ENCODE peak calls at places on chromosomes 7 and 10, in four cellular contexts. H is heart right ventricle, V is tibial nerve, Y is Peyer's patch. S is an unnamed sample. For H3K4me1, the result is how much of the 10 kb centered on the place peaks cover.

GRCh38 chr7:28103984-28104628 is 76.5 kb downstream of the JAZF1 start:
- DNase-seq in H (no peak), V (no peak), Y (no peak), S (peak)

GRCh38 chr10:27611209-27611608 is 107.1 kb downstream of the RAB18 start:
- DNase-seq in H (no peak), V (no peak), Y (no peak), S (no peak)

GRCh38 chr10:3467052-3467906 is 294.7 kb upstream of the PITRM1 start:
- DNase-seq in H (peak), V (peak), Y (peak), S (peak)

GRCh38 chr7:130708001-130708400 is 21.7 kb upstream of the TSGA13 start:
- DNase-seq in H (no peak), V (no peak), Y (no peak), S (no peak)

GRCh38 chr10:25695586-25695985 is 238.4 kb upstream of the MYO3A start:
- DNase-seq in H (no peak), V (no peak), Y (no peak), S (no peak)

GRCh38 chr7:8564296-8564695 is 130.9 kb downstream of the NXPH1 start:
- DNase-seq in H (no peak), V (no peak), Y (no peak), S (no peak)

GRCh38 chr10:52644678-52645434 is 127.7 kb downstream of the MBL2 start:
- DNase-seq in H (peak), V (no peak), Y (peak), S (no peak)

GRCh38 chr10:70458329-70459060 is 17.0 kb upstream of the NODAL start:
- DNase-seq in H (peak), V (peak), Y (peak), S (no peak)

GRCh38 chr7:70419816-70420215 is 712.1 kb upstream of the GALNT17 start:
- DNase-seq in H (no peak), V (no peak), Y (no peak), S (no peak)

GRCh38 chr10:49139000-49139865 is 5.4 kb upstream of the FAM170B start:
- DNase-seq in H (peak), V (no peak), Y (no peak), S (no peak)

GRCh38 chr10:19651549-19651948 is 164.7 kb upstream of the PLXDC2 start:
- DNase-seq in H (no peak), V (no peak), Y (no peak), S (no peak)

GRCh38 chr10:89425000-89425399 is 10.6 kb downstream of the IFIT5 start:
- DNase-seq in H (no peak), V (no peak), Y (no peak), S (no peak)

GRCh38 chr10:49791100-49791499 is 29.0 kb upstream of the OGDHL start:
- DNase-seq in H (no peak), V (no peak), Y (no peak), S (no peak)

GRCh38 chr10:90917968-90918318 is 2.9 kb downstream of the ANKRD1 start:
- DNase-seq in H (no peak), V (no peak), Y (no peak), S (no peak)

GRCh38 chr7:128961030-128961659 is 23.4 kb downstream of the IRF5 start:
- DNase-seq in H (no peak), V (no peak), Y (no peak), S (no peak)

GRCh38 chr10:121373411-121373810 is 224.8 kb downstream of the FGFR2 start:
- DNase-seq in H (no peak), V (no peak), Y (no peak), S (no peak)

GRCh38 chr10:98879486-98879885 is 356.2 kb downstream of the HPSE2 start:
- DNase-seq in H (no peak), V (no peak), Y (no peak), S (no peak)

GRCh38 chr7:75739796-75740672 is 1.3 kb upstream of the HIP1 start:
- DNase-seq in H (no peak), V (no peak), Y (no peak), S (no peak)

GRCh38 chr7:122487131-122487530 is 182.6 kb upstream of the FEZF1 start:
- DNase-seq in H (no peak), V (no peak), Y (no peak), S (no peak)

GRCh38 chr7:13560441-13560840 is 429.0 kb downstream of the ETV1 start:
- DNase-seq in H (no peak), V (no peak), Y (no peak), S (no peak)

GRCh38 chr7:51295435-51296269 is 21.0 kb downstream of the COBL start:
- DNase-seq in H (no peak), V (no peak), Y (peak), S (peak)

GRCh38 chr7:50404392-50404791 is 45.8 kb downstream of the FIGNL1 start:
- DNase-seq in H (no peak), V (no peak), Y (no peak), S (no peak)

GRCh38 chr10:69217119-69217754 is 2.9 kb upstream of the HKDC1 start:
- DNase-seq in H (no peak), V (no peak), Y (no peak), S (no peak)

GRCh38 chr10:51651063-51651462 is 48.3 kb downstream of the CSTF2T start:
- DNase-seq in H (no peak), V (no peak), Y (no peak), S (no peak)

GRCh38 chr7:90816511-90817142 is 220.5 kb downstream of the CDK14 start:
- DNase-seq in H (no peak), V (no peak), Y (no peak), S (no peak)

GRCh38 chr7:104926189-104926904 is 87.7 kb upstream of the KMT2E start:
- DNase-seq in H (no peak), V (no peak), Y (no peak), S (no peak)

GRCh38 chr10:115801987-115802386 is 471.0 kb downstream of the GFRA1 start:
- DNase-seq in H (no peak), V (no peak), Y (no peak), S (no peak)

GRCh38 chr7:134547738-134548054 is 1.2 kb upstream of the AKR1B15 start:
- DNase-seq in H (peak), V (peak), Y (peak), S (no peak)
- H3K27ac ChIP-seq in H (no peak), V (peak), Y (peak), S (peak)

GRCh38 chr10:43773736-43774135 is 125.1 kb upstream of the ZNF32 start:
- DNase-seq in H (no peak), V (no peak), Y (no peak), S (no peak)

GRCh38 chr10:43771675-43772074 is 123.0 kb upstream of the ZNF32 start:
- DNase-seq in H (no peak), V (no peak), Y (no peak), S (no peak)

GRCh38 chr10:43775379-43775778 is 126.7 kb upstream of the ZNF32 start:
- DNase-seq in H (no peak), V (no peak), Y (no peak), S (no peak)

GRCh38 chr10:43774234-43774769 is 125.6 kb upstream of the ZNF32 start:
- DNase-seq in H (no peak), V (no peak), Y (no peak), S (no peak)

GRCh38 chr10:43772191-43772590 is 123.5 kb upstream of the ZNF32 start:
- DNase-seq in H (no peak), V (no peak), Y (no peak), S (no peak)
- H3K4me1 ChIP-seq in H (under half), V (under half), Y (under half), S (under half)

GRCh38 chr7:138000081-138000701 is 1.7 kb downstream of the CREB3L2 start:
- DNase-seq in H (peak), V (peak), Y (peak), S (no peak)
- TF ChIP-seq CTCF in H (no peak), V (no peak), Y (no peak), S (no peak)

GRCh38 chr10:4646546-4646945 is 179.5 kb upstream of the AKR1E2 start:
- DNase-seq in H (no peak), V (no peak), Y (no peak), S (no peak)
- H3K27ac ChIP-seq in H (no peak), V (no peak), Y (no peak), S (no peak)

S was measured in esophagus muscularis mucosa.